ENCODE peak calls at places on chromosomes 16 and 17, in eight cellular contexts. L is suprapubic skin, T is endothelial cell of umbilical vein, A is fibroblast of lung, U is fibroblast of pulmonary artery, W is foreskin fibroblast, O is mesenchymal stem cell, R is pancreas. Y is an unnamed sample.

GRCh38 chr17:65656390-65657250 is 95.2 kb upstream of the AXIN2 start:
- DNase-seq in L (no peak), T (no peak), A (no peak), U (peak; percentile 24), W (no peak), O (no peak), R (no peak), Y (no peak)

GRCh38 chr17:48586355-48586924 is 3.6 kb downstream of the HOXB3 start:
- DNase-seq in L (no peak), T (peak; percentile 36), A (peak; percentile 57), U (no peak), W (no peak), O (no peak), R (no peak), Y (no peak)

GRCh38 chr16:54270711-54271110 is 15.9 kb downstream of the IRX3 start:
- DNase-seq in L (peak; percentile 4), T (no peak), A (no peak), U (no peak), W (no peak), O (no peak), R (no peak), Y (no peak)

GRCh38 chr17:40362696-40363479 is 1.6 kb downstream of the GJD3 start:
- DNase-seq in L (no peak), T (peak; percentile 71), A (peak; percentile 72), U (peak; percentile 75), W (peak; percentile 70), O (peak; percentile 77), R (no peak), Y (no peak)

GRCh38 chr17:4504188-4504587 is 5.5 kb downstream of the SPNS2 start:
- DNase-seq in L (no peak), T (no peak), A (no peak), U (no peak), W (no peak), O (no peak), R (no peak), Y (no peak)

GRCh38 chr16:66988197-66988788 is at the start of gene CES4A:
- DNase-seq in L (no peak), T (no peak), A (peak; percentile 42), U (peak; percentile 50), W (peak; percentile 65), O (peak; percentile 77), R (no peak), Y (peak; percentile 43)

GRCh38 chr16:1745900-1746692 is 25.2 kb downstream of the NME3 start:
- DNase-seq in L (no peak), T (no peak), A (peak; percentile 98), U (peak; percentile 42), W (no peak), O (peak; percentile 90), R (no peak), Y (peak; percentile 39)

GRCh38 chr16:88415381-88416323 is 32.9 kb downstream of the ZNF469 start:
- DNase-seq in L (no peak), T (no peak), A (no peak), U (no peak), W (no peak), O (no peak), R (no peak), Y (no peak)

GRCh38 chr16:24645739-24646645 is 83.5 kb upstream of the TNRC6A start:
- DNase-seq in L (no peak), T (peak; percentile 99), A (peak; percentile 99), U (peak; percentile 99), W (peak; percentile 98), O (peak; percentile 99), R (no peak), Y (peak; percentile 98)

GRCh38 chr16:4679854-4680636 is 13.3 kb upstream of the NUDT16L1 start:
- DNase-seq in L (peak; percentile 90), T (no peak), A (peak; percentile 69), U (peak; percentile 23), W (no peak), O (no peak), R (peak; percentile 59), Y (no peak)

GRCh38 chr16:66291833-66292232 is 74.7 kb upstream of the CDH5 start:
- DNase-seq in L (no peak), T (no peak), A (no peak), U (no peak), W (no peak), O (no peak), R (no peak), Y (no peak)

GRCh38 chr17:64382184-64382583 is 8.5 kb downstream of the PECAM1 start:
- DNase-seq in L (no peak), T (no peak), A (no peak), U (no peak), W (no peak), O (no peak), R (no peak), Y (no peak)

GRCh38 chr17:64387145-64387473 is 3.6 kb downstream of the PECAM1 start:
- DNase-seq in L (no peak), T (no peak), A (no peak), U (no peak), W (no peak), O (no peak), R (no peak), Y (no peak)

GRCh38 chr17:64386412-64387144 is 4.1 kb downstream of the PECAM1 start:
- DNase-seq in L (no peak), T (peak; percentile 37), A (no peak), U (peak; percentile 53), W (no peak), O (no peak), R (no peak), Y (no peak)

GRCh38 chr17:64385187-64386083 is 5.2 kb downstream of the PECAM1 start:
- DNase-seq in L (no peak), T (peak; percentile 96), A (peak; percentile 96), U (peak; percentile 93), W (peak; percentile 88), O (peak; percentile 91), R (no peak), Y (peak; percentile 72)

GRCh38 chr17:64384253-64385186 is 6.1 kb downstream of the PECAM1 start:
- DNase-seq in L (no peak), T (peak; percentile 32), A (peak; percentile 92), U (no peak), W (no peak), O (peak; percentile 19), R (no peak), Y (no peak)
- H3K4me3 ChIP-seq in L (peak overlapping the region; percentile 23), T (no peak overlapping the region), A (no peak overlapping the region), U (no peak overlapping the region), W (no peak overlapping the region), O (peak overlapping the region; percentile 78), R (no peak overlapping the region), Y (no peak overlapping the region)

DNA sequence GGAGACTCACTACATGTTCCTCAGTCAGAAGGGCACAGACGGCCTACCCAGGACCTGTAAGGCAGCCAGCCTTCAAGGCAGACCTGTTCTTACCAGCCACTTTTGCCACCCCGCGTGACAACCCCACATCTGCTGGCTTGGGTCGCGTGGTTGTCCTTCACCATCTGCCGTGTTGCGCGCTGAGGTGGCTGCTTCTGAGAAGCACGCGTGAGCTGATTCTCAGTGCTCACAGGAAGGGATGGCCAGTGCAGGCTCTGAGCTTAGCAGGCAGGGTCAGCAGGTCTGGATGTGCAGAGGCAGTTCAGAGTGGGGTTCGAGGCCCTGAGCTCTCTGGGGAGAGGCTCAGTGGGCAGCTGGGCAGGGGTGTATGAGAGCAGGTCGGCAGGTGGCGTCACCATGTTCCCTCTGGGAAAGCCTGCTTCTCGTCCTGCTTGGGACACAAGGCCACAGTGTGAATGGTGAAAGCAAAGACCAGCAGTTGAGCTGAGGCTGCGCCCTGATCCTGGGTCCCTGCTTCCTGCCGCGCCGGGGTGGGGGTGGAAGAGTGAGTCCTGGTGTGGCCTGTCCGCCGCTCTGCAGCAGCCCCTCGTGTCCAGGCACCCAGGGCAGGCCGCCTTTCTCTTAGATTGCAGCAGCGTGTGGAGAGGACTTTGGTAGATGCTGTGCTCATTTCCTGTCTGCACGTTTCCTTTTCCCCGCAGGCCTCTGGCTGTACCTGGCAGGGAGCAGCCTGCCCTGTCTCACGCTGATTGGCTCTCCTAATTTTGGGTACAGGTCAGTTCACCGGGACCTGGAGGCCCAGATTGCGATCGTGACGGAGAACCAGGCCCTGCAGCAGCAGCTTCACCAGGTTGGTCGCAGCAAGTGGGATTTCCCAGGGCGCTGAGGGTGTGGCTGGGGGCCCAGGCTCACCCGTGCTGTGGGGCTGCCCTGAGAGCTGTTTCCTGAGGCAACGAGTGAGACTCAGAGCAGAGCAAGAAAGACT is 36.0 kb downstream of the PGS1 start:
- DNase-seq in L (no peak), T (no peak), A (no peak), U (no peak), W (no peak), O (no peak), R (no peak), Y (no peak)
- H3K4me3 ChIP-seq in L (no peak overlapping the region), T (no peak overlapping the region), A (no peak overlapping the region), U (no peak overlapping the region), W (no peak overlapping the region), O (no peak overlapping the region), R (no peak overlapping the region), Y (no peak overlapping the region)

GRCh38 chr17:80189611-80190010 is 19.8 kb downstream of the CARD14 start:
- DNase-seq in L (no peak), T (no peak), A (no peak), U (no peak), W (no peak), O (no peak), R (no peak), Y (no peak)

GRCh38 chr17:80185968-80186367 is 16.1 kb downstream of the CARD14 start:
- DNase-seq in L (no peak), T (no peak), A (no peak), U (no peak), W (no peak), O (no peak), R (no peak), Y (no peak)

GRCh38 chr17:80184423-80184714 is 14.5 kb downstream of the CARD14 start:
- DNase-seq in L (no peak), T (no peak), A (no peak), U (no peak), W (no peak), O (no peak), R (no peak), Y (no peak)

GRCh38 chr17:80187493-80187892 is 17.7 kb downstream of the CARD14 start:
- DNase-seq in L (no peak), T (no peak), A (no peak), U (peak; percentile 47), W (no peak), O (no peak), R (peak; percentile 81), Y (no peak)

GRCh38 chr17:80187090-80187489 is 17.3 kb downstream of the CARD14 start:
- DNase-seq in L (no peak), T (no peak), A (peak; percentile 45), U (peak; percentile 22), W (no peak), O (peak; percentile 40), R (no peak), Y (peak; percentile 10)
- H3K4me3 ChIP-seq in L (peak overlapping the region; percentile 37), T (no peak overlapping the region), A (no peak overlapping the region), U (peak overlapping the region; percentile 12), W (no peak overlapping the region), O (peak overlapping the region; percentile 76), R (no peak overlapping the region), Y (no peak overlapping the region)

GRCh38 chr17:73088561-73088960 is 3.9 kb downstream of the SLC39A11 start:
- DNase-seq in L (no peak), T (no peak), A (no peak), U (no peak), W (no peak), O (no peak), R (no peak), Y (no peak)

GRCh38 chr17:73089322-73089721 is 3.2 kb downstream of the SLC39A11 start:
- DNase-seq in L (no peak), T (no peak), A (no peak), U (no peak), W (no peak), O (no peak), R (no peak), Y (no peak)

DNA sequence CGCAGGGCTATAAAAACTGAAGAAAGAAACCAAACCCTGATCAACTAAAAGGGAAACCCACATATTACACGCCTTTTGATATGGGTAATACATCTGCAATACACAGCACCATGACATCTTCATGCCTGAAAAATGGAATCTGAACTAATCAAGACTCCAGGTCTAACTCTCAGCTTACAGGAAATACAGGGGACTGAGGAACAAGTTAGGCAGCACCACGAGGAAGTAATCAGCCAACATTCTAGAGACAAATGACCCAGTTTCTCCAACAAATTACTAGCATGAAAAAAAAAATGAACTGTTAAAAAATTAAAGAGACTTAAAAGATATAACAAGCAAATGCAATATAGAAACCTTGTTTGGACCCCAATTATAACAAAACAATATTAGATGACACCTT is 9.1 kb downstream of the SLC39A11 start:
- DNase-seq in L (no peak), T (no peak), A (no peak), U (no peak), W (no peak), O (no peak), R (no peak), Y (no peak)
- H3K4me3 ChIP-seq in L (no peak overlapping the region), T (no peak overlapping the region), A (no peak overlapping the region), U (no peak overlapping the region), W (no peak overlapping the region), O (no peak overlapping the region), R (no peak overlapping the region), Y (no peak overlapping the region)

Y was measured in skeletal muscle cell.